ENCODE peak calls at places on chromosomes 7 and 10, in ten cellular contexts. O is uterus; L is hippocampal formation; U is fibroblast of lung; A is mucosa of descending colon; C is T-helper 1 cell; M is NCI-H748 treated with DMSO at 0.1 percent for 48 hours; K is neural crest cell; Z is AG04450; B is activated CD8-positive, alpha-beta memory T cell treated with anti-CD3 and anti-CD28 coated beads for 48 hours. S is an unnamed sample.

GRCh38 chr10:68560916-68561691 is 967 bp downstream of the TET1 start:
- DNase-seq in O (peak), L (no peak), U (no peak), A (peak), C (no peak), M (no peak), K (peak), Z (no peak), B (no peak), S (no peak)

GRCh38 chr10:47359626-47360418 is 11.7 kb downstream of the RBP3 start:
- DNase-seq in O (no peak), L (no peak), U (no peak), A (no peak), C (no peak), M (no peak), K (no peak), Z (no peak), B (no peak), S (peak)

GRCh38 chr7:131867461-131867860 is 311.0 kb upstream of the PODXL start:
- DNase-seq in O (no peak), L (no peak), U (no peak), A (no peak), C (no peak), M (no peak), K (no peak), Z (no peak), B (no peak), S (no peak)

GRCh38 chr7:95794917-95795515 is 22.7 kb downstream of the DYNC1I1 start:
- DNase-seq in O (no peak), L (no peak), U (peak), A (no peak), C (no peak), M (peak), K (no peak), Z (no peak), B (no peak), S (no peak)

GRCh38 chr7:79308176-79308575 is 145.3 kb downstream of the MAGI2 start:
- DNase-seq in O (no peak), L (no peak), U (peak), A (no peak), C (no peak), M (no peak), K (no peak), Z (no peak), B (no peak), S (no peak)

GRCh38 chr7:101680406-101681145 is 51.5 kb upstream of the MYL10 start:
- DNase-seq in O (no peak), L (no peak), U (no peak), A (no peak), C (no peak), M (no peak), K (no peak), Z (no peak), B (no peak), S (no peak)

GRCh38 chr7:494261-494687 is 25.4 kb downstream of the PDGFA start:
- DNase-seq in O (no peak), L (no peak), U (no peak), A (peak), C (no peak), M (no peak), K (no peak), Z (no peak), B (no peak), S (no peak)

GRCh38 chr10:76296885-76297775 is 865.7 kb downstream of the LRMDA start:
- DNase-seq in O (no peak), L (no peak), U (no peak), A (no peak), C (no peak), M (no peak), K (no peak), Z (no peak), B (no peak), S (no peak)

GRCh38 chr7:85521108-85521694 is 334.3 kb upstream of the SEMA3D start:
- DNase-seq in O (no peak), L (no peak), U (peak), A (no peak), C (no peak), M (no peak), K (no peak), Z (peak), B (no peak), S (no peak)

GRCh38 chr7:89728550-89728949 is 425.7 kb upstream of the STEAP1 start:
- DNase-seq in O (no peak), L (no peak), U (no peak), A (no peak), C (no peak), M (no peak), K (no peak), Z (no peak), B (no peak), S (no peak)

GRCh38 chr7:134288265-134288664 is 28.5 kb downstream of the SLC35B4 start:
- DNase-seq in O (no peak), L (no peak), U (no peak), A (no peak), C (no peak), M (no peak), K (no peak), Z (no peak), B (no peak), S (no peak)

GRCh38 chr10:75723319-75723965 is 292.0 kb downstream of the LRMDA start:
- DNase-seq in O (no peak), L (no peak), U (no peak), A (no peak), C (no peak), M (no peak), K (no peak), Z (no peak), B (no peak), S (no peak)

GRCh38 chr10:104193787-104194186 is 38.4 kb downstream of the CFAP43 start:
- DNase-seq in O (no peak), L (no peak), U (no peak), A (no peak), C (no peak), M (no peak), K (no peak), Z (no peak), B (no peak), S (no peak)

GRCh38 chr7:156819733-156820295 is 73.2 kb downstream of the LMBR1 start:
- DNase-seq in O (no peak), L (no peak), U (no peak), A (no peak), C (no peak), M (no peak), K (no peak), Z (no peak), B (no peak), S (no peak)

GRCh38 chr10:131841669-131842139 is 59.1 kb upstream of the PPP2R2D start:
- DNase-seq in O (no peak), L (no peak), U (no peak), A (no peak), C (no peak), M (no peak), K (no peak), Z (no peak), B (no peak), S (no peak)

GRCh38 chr7:95493247-95493646 is 7.5 kb downstream of the ASB4 start:
- DNase-seq in O (no peak), L (no peak), U (peak), A (no peak), C (no peak), M (no peak), K (no peak), Z (no peak), B (no peak), S (no peak)

GRCh38 chr7:80540841-80541240 is 29.0 kb upstream of the GNAT3 start:
- DNase-seq in O (no peak), L (no peak), U (peak), A (no peak), C (no peak), M (no peak), K (no peak), Z (no peak), B (no peak), S (no peak)

GRCh38 chr7:134851141-134851540 is 71.7 kb downstream of the CALD1 start:
- DNase-seq in O (no peak), L (no peak), U (no peak), A (no peak), C (no peak), M (no peak), K (no peak), Z (no peak), B (no peak), S (no peak)

GRCh38 chr10:100728928-100729876 is 16.2 kb upstream of the PAX2 start:
- DNase-seq in O (no peak), L (no peak), U (peak), A (no peak), C (no peak), M (no peak), K (no peak), Z (no peak), B (no peak), S (no peak)

GRCh38 chr7:86815556-86815955 is 171.8 kb downstream of the GRM3 start:
- DNase-seq in O (no peak), L (no peak), U (no peak), A (no peak), C (no peak), M (no peak), K (no peak), Z (no peak), B (no peak), S (no peak)

GRCh38 chr7:111146136-111146535 is 55.2 kb downstream of the LRRN3 start:
- DNase-seq in O (no peak), L (no peak), U (peak), A (no peak), C (no peak), M (no peak), K (no peak), Z (no peak), B (no peak), S (no peak)

GRCh38 chr7:1622441-1622840 is 47.6 kb upstream of the ELFN1 start:
- DNase-seq in O (no peak), L (no peak), U (no peak), A (no peak), C (no peak), M (no peak), K (no peak), Z (no peak), B (no peak), S (no peak)

GRCh38 chr10:113279262-113279661 is 273.6 kb upstream of the HABP2 start:
- DNase-seq in O (no peak), L (no peak), U (no peak), A (no peak), C (no peak), M (no peak), K (no peak), Z (no peak), B (no peak), S (no peak)

GRCh38 chr10:104246981-104247380 is 7.7 kb upstream of the GSTO1 start:
- DNase-seq in O (no peak), L (no peak), U (peak), A (no peak), C (no peak), M (no peak), K (no peak), Z (no peak), B (no peak), S (no peak)

GRCh38 chr10:50987934-50988333 is 86.4 kb upstream of the PRKG1 start:
- DNase-seq in O (no peak), L (no peak), U (no peak), A (no peak), C (no peak), M (no peak), K (no peak), Z (no peak), B (no peak), S (no peak)

GRCh38 chr10:44180321-44181154 is 204.4 kb downstream of the CXCL12 start:
- DNase-seq in O (peak), L (peak), U (peak), A (no peak), C (no peak), M (no peak), K (no peak), Z (peak), B (no peak), S (no peak)

GRCh38 chr10:80539421-80539999 is 1.8 kb downstream of the SH2D4B start:
- DNase-seq in O (no peak), L (no peak), U (no peak), A (no peak), C (no peak), M (no peak), K (no peak), Z (no peak), B (no peak), S (no peak)

GRCh38 chr7:94748371-94748770 is 92.4 kb upstream of the SGCE start:
- DNase-seq in O (no peak), L (no peak), U (no peak), A (no peak), C (no peak), M (no peak), K (no peak), Z (no peak), B (no peak), S (no peak)

GRCh38 chr7:99737726-99738125 is 2.7 kb upstream of the CYP3A7 start:
- DNase-seq in O (no peak), L (no peak), U (no peak), A (no peak), C (no peak), M (no peak), K (no peak), Z (no peak), B (no peak), S (no peak)

GRCh38 chr7:115153770-115154468 is 232.0 kb downstream of the MDFIC start:
- DNase-seq in O (no peak), L (no peak), U (peak), A (no peak), C (no peak), M (peak), K (no peak), Z (no peak), B (no peak), S (no peak)

GRCh38 chr10:93468532-93469213 is 13.5 kb downstream of the MYOF start:
- DNase-seq in O (peak), L (no peak), U (peak), A (no peak), C (no peak), M (no peak), K (no peak), Z (peak), B (no peak), S (no peak)

GRCh38 chr10:120172371-120172770 is 279.8 kb downstream of the SEC23IP start:
- DNase-seq in O (no peak), L (no peak), U (no peak), A (no peak), C (no peak), M (no peak), K (no peak), Z (no peak), B (no peak), S (no peak)

GRCh38 chr10:106608101-106608500 is 556.4 kb downstream of the SORCS1 start:
- DNase-seq in O (no peak), L (no peak), U (peak), A (no peak), C (no peak), M (no peak), K (no peak), Z (no peak), B (no peak), S (no peak)

GRCh38 chr10:61750943-61751471 is 88.3 kb downstream of the CABCOCO1 start:
- DNase-seq in O (peak), L (no peak), U (peak), A (peak), C (peak), M (no peak), K (peak), Z (peak), B (peak), S (peak)

GRCh38 chr10:10587744-10588393 is 429.8 kb upstream of the CELF2 start:
- DNase-seq in O (no peak), L (no peak), U (no peak), A (no peak), C (no peak), M (no peak), K (no peak), Z (no peak), B (no peak), S (no peak)

GRCh38 chr7:5711419-5711818 is 70.0 kb downstream of the RNF216 start:
- DNase-seq in O (no peak), L (no peak), U (no peak), A (no peak), C (no peak), M (no peak), K (no peak), Z (no peak), B (no peak), S (no peak)

GRCh38 chr7:99011341-99011705 is 132.6 kb downstream of the SMURF1 start:
- DNase-seq in O (no peak), L (no peak), U (no peak), A (no peak), C (no peak), M (no peak), K (no peak), Z (no peak), B (no peak), S (no peak)